ENCODE peak calls at places on chromosomes 7 and 10, in six cellular contexts. T, R, D, L, J and H are unnamed samples.

GRCh38 chr10:3825244-3825643 is 40.2 kb upstream of the KLF6 start:
- DNase-seq in R (no peak), J (no peak), D (no peak), T (peak; percentile 77), L (no peak), H (peak; percentile 48)

GRCh38 chr10:95246582-95247051 is 44.2 kb downstream of the PDLIM1 start:
- DNase-seq in R (peak; percentile 68), L (no peak), D (no peak), T (peak; percentile 62), J (peak; percentile 90), H (peak; percentile 81)

GRCh38 chr7:157520249-157520648 is 183.4 kb downstream of the DNAJB6 start:
- DNase-seq in R (no peak), T (no peak), D (peak; percentile 23), L (no peak), J (peak; percentile 38), H (no peak)

GRCh38 chr10:4586756-4587155 is 239.3 kb upstream of the AKR1E2 start:
- DNase-seq in R (no peak), D (no peak), J (no peak), L (no peak), T (no peak), H (no peak)

GRCh38 chr10:122273966-122274545 is 3.0 kb downstream of the BTBD16 start:
- DNase-seq in T (no peak), J (no peak), D (no peak), R (no peak), L (no peak), H (no peak)

GRCh38 chr7:101832205-101832631 is 14.8 kb downstream of the CUX1 start:
- DNase-seq in D (no peak), L (no peak), R (no peak), J (no peak), T (no peak), H (no peak)

GRCh38 chr7:152735443-152736004 is 24.0 kb upstream of the ACTR3B start:
- DNase-seq in T (no peak), J (no peak), R (peak; percentile 50), L (no peak), D (no peak), H (no peak)

GRCh38 chr7:105218215-105218614 is 170.5 kb downstream of the SRPK2 start:
- DNase-seq in L (no peak), D (no peak), T (no peak), J (no peak), R (no peak), H (no peak)

DNA sequence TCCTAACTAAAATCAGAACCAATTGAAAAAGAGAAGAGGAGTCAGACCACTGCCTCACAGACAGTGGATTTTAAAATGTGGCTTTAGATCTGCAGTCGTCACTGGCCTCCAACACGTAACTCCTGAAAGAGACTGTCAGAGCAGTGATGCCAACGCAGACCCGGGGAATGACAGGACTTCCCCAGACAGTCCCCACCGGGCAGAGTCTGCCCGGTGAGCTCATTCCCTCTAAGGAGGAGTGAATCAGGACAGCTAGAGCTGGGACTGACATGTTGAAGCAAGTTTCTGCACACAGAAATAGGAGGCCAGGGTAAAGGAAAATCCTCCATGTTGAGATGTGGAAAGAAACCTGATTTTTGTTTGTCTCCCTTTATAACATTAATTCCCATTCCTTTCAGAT is 105.0 kb downstream of the TES start:
- DNase-seq in R (no peak), J (no peak), D (no peak), L (no peak), T (no peak), H (no peak)
- TF ChIP-seq GABPA in R (no peak), J (no peak), D (no peak), L (no peak), T (no peak), H (no peak)

DNA sequence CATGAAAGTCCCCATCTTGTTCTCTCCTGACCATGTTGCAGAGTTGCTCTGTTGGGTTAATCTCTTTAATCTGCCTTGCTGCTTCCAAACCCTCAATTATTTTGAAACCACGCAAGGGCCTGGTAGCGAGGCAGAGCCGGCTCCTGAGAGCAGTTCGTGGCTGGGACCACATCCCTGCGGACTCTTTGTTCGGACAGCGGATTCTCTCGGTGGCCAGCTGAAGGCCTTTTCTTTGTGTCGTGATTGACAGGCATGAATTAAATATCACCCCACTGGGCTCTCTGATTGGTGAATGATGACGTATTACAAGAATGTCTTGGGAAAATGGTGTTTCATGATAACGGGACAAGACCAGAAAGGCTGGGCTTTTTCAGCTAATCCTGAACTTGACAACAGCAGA is 66.9 kb upstream of the ARHGAP21 start:
- DNase-seq in D (no peak), J (no peak), T (no peak), R (no peak), L (no peak), H (peak; percentile 42)
- TF ChIP-seq GABPA in D (no peak), J (no peak), T (no peak), R (no peak), L (no peak), H (no peak)

GRCh38 chr7:121793716-121794115 is 79.2 kb upstream of the PTPRZ1 start:
- DNase-seq in L (no peak), J (no peak), D (no peak), R (no peak), T (no peak), H (no peak)
- TF ChIP-seq GABPA in L (no peak), J (no peak), D (no peak), R (no peak), T (no peak), H (no peak)

GRCh38 chr7:116028808-116029207 is 1.8 kb downstream of the TFEC start:
- DNase-seq in J (no peak), T (no peak), R (no peak), D (peak; percentile 26), L (no peak), H (no peak)
- TF ChIP-seq GABPA in J (no peak), T (no peak), R (no peak), D (no peak), L (no peak), H (no peak)

DNA sequence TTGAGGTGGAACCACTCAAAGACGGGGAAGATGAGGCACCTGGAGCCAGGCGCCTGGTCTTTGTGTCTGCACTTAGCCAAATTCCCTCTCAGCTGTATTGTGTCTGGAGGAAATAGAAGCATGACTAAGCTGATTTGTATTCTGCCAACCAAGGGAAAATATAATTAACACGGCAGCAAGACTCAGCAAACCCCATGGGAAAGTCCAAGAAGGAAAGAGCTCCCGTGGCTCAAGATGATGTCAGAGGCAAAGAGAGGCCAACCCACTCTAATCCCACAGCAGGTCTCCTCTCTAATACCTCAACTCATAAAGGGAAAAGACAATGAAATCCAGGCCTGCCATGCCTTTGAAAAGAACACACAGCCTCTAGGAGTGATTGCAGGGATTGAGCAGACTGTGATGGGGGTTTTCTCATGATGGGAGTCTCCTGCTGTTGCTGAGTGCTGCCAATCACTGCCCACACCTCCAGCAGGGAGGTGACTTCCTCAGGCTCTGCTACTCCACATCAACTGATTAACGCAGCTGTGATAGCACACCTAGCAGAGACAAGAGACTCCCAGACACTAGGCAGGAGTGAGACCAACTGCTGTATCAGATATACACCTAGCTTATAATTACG is 255.5 kb upstream of the C7orf33 start:
- DNase-seq in R (no peak), L (no peak), D (no peak), T (no peak), J (no peak), H (no peak)
- TF ChIP-seq GABPA in R (no peak), L (no peak), D (no peak), T (no peak), J (no peak), H (no peak)

DNA sequence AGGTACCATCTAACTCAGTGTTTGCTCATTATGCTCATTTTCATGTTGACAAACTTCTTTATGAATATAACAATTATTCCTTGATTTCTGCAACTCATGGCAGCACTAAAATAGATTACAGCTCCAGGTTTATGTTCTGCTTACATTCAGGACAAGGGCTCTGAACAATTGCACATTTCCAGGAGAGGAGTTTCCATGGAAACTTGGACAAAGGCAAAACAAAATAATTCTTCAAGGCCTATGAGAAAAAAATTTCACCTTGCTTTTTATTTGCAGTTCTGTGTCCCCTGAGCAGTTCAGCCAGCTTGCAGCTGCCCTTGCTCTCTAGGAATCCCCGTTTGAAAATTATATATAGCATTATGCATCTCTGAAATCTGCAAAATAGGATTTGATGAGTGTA is 71.7 kb downstream of the ARL4A start:
- DNase-seq in L (no peak), J (no peak), D (no peak), T (no peak), R (no peak), H (no peak)
- TF ChIP-seq GABPA in L (no peak), J (no peak), D (no peak), T (no peak), R (no peak), H (no peak)

DNA sequence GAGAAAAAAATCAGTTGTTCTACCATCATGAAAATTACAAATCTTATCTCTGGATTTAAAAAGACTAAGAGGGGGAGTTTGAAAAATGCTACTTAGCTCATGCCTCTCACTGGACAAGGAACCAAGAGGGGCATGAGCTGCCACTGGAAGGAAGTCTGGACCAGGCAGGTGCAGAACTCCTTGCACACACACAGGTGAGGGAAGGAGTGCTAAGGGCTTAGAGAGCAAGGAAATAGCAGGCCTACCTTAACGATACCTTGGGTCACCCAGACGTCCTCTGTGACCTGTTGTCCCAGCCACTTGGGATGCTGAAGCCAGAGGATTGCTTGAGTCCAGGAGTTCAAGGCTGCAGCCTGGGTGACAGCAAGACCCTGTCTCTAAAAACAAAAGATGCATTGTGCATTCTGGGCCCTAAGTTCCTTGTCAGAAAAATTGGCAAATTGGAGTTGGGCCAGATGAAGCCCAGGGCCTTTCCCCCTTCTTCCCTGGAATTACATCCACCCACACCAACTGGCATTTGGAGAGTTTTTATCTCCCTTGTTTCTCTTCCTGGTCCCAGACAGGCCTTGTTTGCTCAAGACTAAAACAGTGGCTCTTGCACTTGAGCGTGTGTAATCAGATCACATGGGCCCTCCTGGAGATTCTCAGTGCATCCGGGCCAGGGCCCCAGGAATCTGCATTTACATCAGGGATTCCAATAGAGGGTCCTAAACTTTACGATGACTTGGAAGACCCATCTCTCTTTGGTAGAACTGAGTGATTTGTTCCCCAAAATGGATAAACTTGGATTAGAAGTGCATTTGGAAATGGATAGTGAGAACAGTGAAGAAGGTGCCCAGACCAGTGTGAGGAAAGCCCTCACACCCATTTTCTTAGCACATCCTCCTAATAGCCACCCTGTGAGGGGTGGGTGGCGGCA is 3.0 kb downstream of the DDIT4 start:
- DNase-seq in D (no peak), L (no peak), R (no peak), T (peak; percentile 77), J (no peak), H (no peak)
- TF ChIP-seq GABPA in D (no peak), L (no peak), R (no peak), T (no peak), J (no peak), H (no peak)

GRCh38 chr10:72335394-72336258 is 19.1 kb downstream of the DNAJB12 start:
- DNase-seq in L (no peak), D (no peak), J (no peak), R (peak; percentile 54), T (no peak), H (no peak)
- TF ChIP-seq GABPA in L (peak; percentile 35), D (no peak), J (no peak), R (no peak), T (no peak), H (no peak)